ENCODE peak calls at places on chromosomes 11 and 22, in five cellular contexts. One of them, this sample, is unnamed.

GRCh38 chr22:19766235-19766505 is 5.6 kb downstream of the TBX1 start:
- DNase-seq in GM12892: no peak
- DNase-seq in transverse colon: no peak
- DNase-seq in breast epithelium: no peak
- DNase-seq in stomach: no peak
- DNase-seq in this sample: no peak

GRCh38 chr11:80285076-80285790 is 844.4 kb upstream of the TENM4 start:
- DNase-seq in GM12892: no peak
- DNase-seq in transverse colon: no peak
- DNase-seq in breast epithelium: no peak
- DNase-seq in stomach: no peak
- DNase-seq in this sample: no peak

GRCh38 chr22:33126881-33127280 is 68.7 kb upstream of the SYN3 start:
- DNase-seq in GM12892: no peak
- DNase-seq in transverse colon: no peak
- DNase-seq in breast epithelium: no peak
- DNase-seq in stomach: no peak
- DNase-seq in this sample: no peak

GRCh38 chr11:133228406-133229330 is 303.6 kb downstream of the OPCML start:
- DNase-seq in GM12892: no peak
- DNase-seq in transverse colon: peak; percentile 20
- DNase-seq in breast epithelium: no peak
- DNase-seq in stomach: peak; percentile 29
- DNase-seq in this sample: no peak

GRCh38 chr22:25582946-25583345 is 18.5 kb downstream of the GRK3 start:
- DNase-seq in GM12892: no peak
- DNase-seq in transverse colon: no peak
- DNase-seq in breast epithelium: no peak
- DNase-seq in stomach: no peak
- DNase-seq in this sample: no peak

GRCh38 chr11:62689421-62690183 is at the start of gene LRRN4CL:
- DNase-seq in GM12892: no peak
- DNase-seq in transverse colon: peak; percentile 67
- DNase-seq in breast epithelium: no peak
- DNase-seq in stomach: peak; percentile 36
- DNase-seq in this sample: no peak

GRCh38 chr11:13338437-13339069 is 61.0 kb downstream of the BMAL1 start:
- DNase-seq in GM12892: no peak
- DNase-seq in transverse colon: no peak
- DNase-seq in breast epithelium: no peak
- DNase-seq in stomach: no peak
- DNase-seq in this sample: no peak

GRCh38 chr11:135061166-135061565 is 649.1 kb upstream of the B3GAT1 start:
- DNase-seq in GM12892: no peak
- DNase-seq in transverse colon: no peak
- DNase-seq in breast epithelium: no peak
- DNase-seq in stomach: no peak
- DNase-seq in this sample: no peak

GRCh38 chr11:70019576-70020011 is 58.5 kb upstream of the ANO1 start:
- DNase-seq in GM12892: no peak
- DNase-seq in transverse colon: no peak
- DNase-seq in breast epithelium: no peak
- DNase-seq in stomach: no peak
- DNase-seq in this sample: peak; percentile 25

GRCh38 chr11:67572747-67573419 is 10.7 kb upstream of the GSTP1 start:
- DNase-seq in GM12892: no peak
- DNase-seq in transverse colon: peak; percentile 68
- DNase-seq in breast epithelium: peak; percentile 59
- DNase-seq in stomach: peak; percentile 79
- DNase-seq in this sample: peak; percentile 78

GRCh38 chr11:91997178-91997577 is 227.4 kb upstream of the FAT3 start:
- DNase-seq in GM12892: no peak
- DNase-seq in transverse colon: no peak
- DNase-seq in breast epithelium: no peak
- DNase-seq in stomach: no peak
- DNase-seq in this sample: no peak

GRCh38 chr22:30863161-30863833 is 105.3 kb downstream of the MORC2 start:
- DNase-seq in GM12892: peak; percentile 4
- DNase-seq in transverse colon: no peak
- DNase-seq in breast epithelium: peak; percentile 45
- DNase-seq in stomach: peak; percentile 24
- DNase-seq in this sample: peak; percentile 25

GRCh38 chr22:42397332-42398246 is 34.6 kb downstream of the NFAM1 start:
- DNase-seq in GM12892: no peak
- DNase-seq in transverse colon: peak; percentile 35
- DNase-seq in breast epithelium: no peak
- DNase-seq in stomach: no peak
- DNase-seq in this sample: peak; percentile 87

GRCh38 chr11:124718801-124719200 is 20.9 kb upstream of the NRGN start:
- DNase-seq in GM12892: no peak
- DNase-seq in transverse colon: no peak
- DNase-seq in breast epithelium: no peak
- DNase-seq in stomach: no peak
- DNase-seq in this sample: no peak

GRCh38 chr22:22884888-22885840 is 2.5 kb upstream of the IGLL5 start:
- DNase-seq in GM12892: peak; percentile 77
- DNase-seq in transverse colon: peak; percentile 77
- DNase-seq in breast epithelium: no peak
- DNase-seq in stomach: no peak
- DNase-seq in this sample: peak; percentile 91

GRCh38 chr22:19509923-19510322 is 14.3 kb downstream of the CLDN5 start:
- DNase-seq in GM12892: no peak
- DNase-seq in transverse colon: no peak
- DNase-seq in breast epithelium: no peak
- DNase-seq in stomach: no peak
- DNase-seq in this sample: no peak

GRCh38 chr11:104609297-104609696 is 289.0 kb downstream of the CASP12 start:
- DNase-seq in GM12892: no peak
- DNase-seq in transverse colon: peak; percentile 9
- DNase-seq in breast epithelium: no peak
- DNase-seq in stomach: no peak
- DNase-seq in this sample: no peak

GRCh38 chr22:31136711-31137110 is 3.6 kb downstream of the PLA2G3 start:
- DNase-seq in GM12892: no peak
- DNase-seq in transverse colon: no peak
- DNase-seq in breast epithelium: no peak
- DNase-seq in stomach: no peak
- DNase-seq in this sample: peak; percentile 33

GRCh38 chr11:134170909-134171281 is 52.9 kb downstream of the NCAPD3 start:
- DNase-seq in GM12892: no peak
- DNase-seq in transverse colon: no peak
- DNase-seq in breast epithelium: no peak
- DNase-seq in stomach: no peak
- DNase-seq in this sample: no peak

GRCh38 chr11:85540181-85540580 is 87.0 kb downstream of the DLG2 start:
- DNase-seq in GM12892: no peak
- DNase-seq in transverse colon: no peak
- DNase-seq in breast epithelium: no peak
- DNase-seq in stomach: no peak
- DNase-seq in this sample: no peak

GRCh38 chr11:62104001-62104400 is 19.8 kb upstream of the INCENP start:
- DNase-seq in GM12892: no peak
- DNase-seq in transverse colon: no peak
- DNase-seq in breast epithelium: no peak
- DNase-seq in stomach: no peak
- DNase-seq in this sample: no peak

GRCh38 chr22:27258773-27259172 is 542.8 kb downstream of the MN1 start:
- DNase-seq in GM12892: no peak
- DNase-seq in transverse colon: no peak
- DNase-seq in breast epithelium: no peak
- DNase-seq in stomach: no peak
- DNase-seq in this sample: no peak

GRCh38 chr22:25672685-25673084 is 69.3 kb upstream of the MYO18B start:
- DNase-seq in GM12892: no peak
- DNase-seq in transverse colon: no peak
- DNase-seq in breast epithelium: no peak
- DNase-seq in stomach: no peak
- DNase-seq in this sample: no peak

GRCh38 chr22:43411981-43412807 is at the start of gene MPPED1:
- DNase-seq in GM12892: no peak
- DNase-seq in transverse colon: no peak
- DNase-seq in breast epithelium: no peak
- DNase-seq in stomach: no peak
- DNase-seq in this sample: no peak
- TF ChIP-seq POLR2AphosphoS5 in GM12892: no peak
- TF ChIP-seq POLR2AphosphoS5 in transverse colon: no peak
- TF ChIP-seq POLR2AphosphoS5 in breast epithelium: no peak
- TF ChIP-seq POLR2AphosphoS5 in stomach: no peak
- TF ChIP-seq POLR2AphosphoS5 in this sample: no peak

GRCh38 chr11:128048121-128048520 is 539.2 kb downstream of the ETS1 start:
- DNase-seq in GM12892: no peak
- DNase-seq in transverse colon: no peak
- DNase-seq in breast epithelium: no peak
- DNase-seq in stomach: no peak
- DNase-seq in this sample: no peak

GRCh38 chr11:128057786-128058395 is 529.5 kb downstream of the ETS1 start:
- DNase-seq in GM12892: no peak
- DNase-seq in transverse colon: no peak
- DNase-seq in breast epithelium: no peak
- DNase-seq in stomach: no peak
- DNase-seq in this sample: no peak

GRCh38 chr11:128055576-128056217 is 531.7 kb downstream of the ETS1 start:
- DNase-seq in GM12892: no peak
- DNase-seq in transverse colon: no peak
- DNase-seq in breast epithelium: no peak
- DNase-seq in stomach: no peak
- DNase-seq in this sample: no peak

GRCh38 chr11:128054323-128054910 is 532.9 kb downstream of the ETS1 start:
- DNase-seq in GM12892: no peak
- DNase-seq in transverse colon: no peak
- DNase-seq in breast epithelium: no peak
- DNase-seq in stomach: no peak
- DNase-seq in this sample: no peak

GRCh38 chr11:128052912-128053641 is 534.3 kb downstream of the ETS1 start:
- DNase-seq in GM12892: no peak
- DNase-seq in transverse colon: no peak
- DNase-seq in breast epithelium: no peak
- DNase-seq in stomach: no peak
- DNase-seq in this sample: no peak
- TF ChIP-seq POLR2AphosphoS5 in GM12892: no peak
- TF ChIP-seq POLR2AphosphoS5 in transverse colon: no peak
- TF ChIP-seq POLR2AphosphoS5 in breast epithelium: no peak
- TF ChIP-seq POLR2AphosphoS5 in stomach: no peak
- TF ChIP-seq POLR2AphosphoS5 in this sample: no peak

GRCh38 chr11:118277312-118277711 is 13.2 kb upstream of the MPZL2 start:
- DNase-seq in GM12892: no peak
- DNase-seq in transverse colon: no peak
- DNase-seq in breast epithelium: no peak
- DNase-seq in stomach: peak; percentile 41
- DNase-seq in this sample: no peak
- TF ChIP-seq POLR2AphosphoS5 in GM12892: no peak
- TF ChIP-seq POLR2AphosphoS5 in transverse colon: no peak
- TF ChIP-seq POLR2AphosphoS5 in breast epithelium: no peak
- TF ChIP-seq POLR2AphosphoS5 in stomach: peak; percentile 60
- TF ChIP-seq POLR2AphosphoS5 in this sample: no peak

GRCh38 chr11:75642402-75643113 is 26.3 kb downstream of the MAP6 start:
- DNase-seq in GM12892: no peak
- DNase-seq in transverse colon: no peak
- DNase-seq in breast epithelium: no peak
- DNase-seq in stomach: no peak
- DNase-seq in this sample: no peak
- TF ChIP-seq POLR2AphosphoS5 in GM12892: no peak
- TF ChIP-seq POLR2AphosphoS5 in transverse colon: no peak
- TF ChIP-seq POLR2AphosphoS5 in breast epithelium: no peak
- TF ChIP-seq POLR2AphosphoS5 in stomach: no peak
- TF ChIP-seq POLR2AphosphoS5 in this sample: no peak

GRCh38 chr11:33920838-33921613 is 29.1 kb upstream of the LMO2 start:
- DNase-seq in GM12892: peak; percentile 45
- DNase-seq in transverse colon: no peak
- DNase-seq in breast epithelium: no peak
- DNase-seq in stomach: no peak
- DNase-seq in this sample: no peak
- TF ChIP-seq POLR2AphosphoS5 in GM12892: no peak
- TF ChIP-seq POLR2AphosphoS5 in transverse colon: no peak
- TF ChIP-seq POLR2AphosphoS5 in breast epithelium: no peak
- TF ChIP-seq POLR2AphosphoS5 in stomach: no peak
- TF ChIP-seq POLR2AphosphoS5 in this sample: no peak

GRCh38 chr11:114259124-114259526 is 37.1 kb upstream of the NNMT start:
- DNase-seq in GM12892: no peak
- DNase-seq in transverse colon: no peak
- DNase-seq in breast epithelium: no peak
- DNase-seq in stomach: no peak
- DNase-seq in this sample: no peak
- TF ChIP-seq POLR2AphosphoS5 in GM12892: no peak
- TF ChIP-seq POLR2AphosphoS5 in transverse colon: no peak
- TF ChIP-seq POLR2AphosphoS5 in breast epithelium: peak; percentile 16
- TF ChIP-seq POLR2AphosphoS5 in stomach: no peak
- TF ChIP-seq POLR2AphosphoS5 in this sample: no peak

GRCh38 chr11:2825261-2825885 is 60.2 kb downstream of the CDKN1C start:
- DNase-seq in GM12892: no peak
- DNase-seq in transverse colon: peak; percentile 76
- DNase-seq in breast epithelium: peak; percentile 78
- DNase-seq in stomach: peak; percentile 56
- DNase-seq in this sample: no peak
- TF ChIP-seq POLR2AphosphoS5 in GM12892: no peak
- TF ChIP-seq POLR2AphosphoS5 in transverse colon: peak; percentile 41
- TF ChIP-seq POLR2AphosphoS5 in breast epithelium: no peak
- TF ChIP-seq POLR2AphosphoS5 in stomach: no peak
- TF ChIP-seq POLR2AphosphoS5 in this sample: peak; percentile 7

DNA sequence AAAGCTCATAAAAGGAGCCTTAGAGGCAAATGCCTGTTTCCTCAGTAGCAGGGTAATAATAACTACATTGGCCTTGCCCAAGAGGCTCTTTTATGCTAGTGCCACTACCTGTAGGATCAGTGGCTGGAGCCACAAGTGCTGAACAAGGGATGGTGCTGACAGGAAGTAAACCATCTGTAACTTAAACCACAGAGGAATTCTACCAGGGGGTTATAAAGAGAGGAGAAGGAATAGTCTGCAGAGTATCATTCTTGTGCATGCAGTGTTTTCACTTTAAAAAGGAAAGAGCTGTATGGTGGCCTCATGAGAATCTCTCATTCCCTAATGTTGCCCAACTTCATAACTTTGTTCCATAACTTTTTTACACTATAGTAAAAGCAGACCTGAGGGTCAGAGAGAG is 168.1 kb downstream of the DBX1 start:
- DNase-seq in GM12892: no peak
- DNase-seq in transverse colon: no peak
- DNase-seq in breast epithelium: no peak
- DNase-seq in stomach: no peak
- DNase-seq in this sample: no peak
- TF ChIP-seq POLR2AphosphoS5 in GM12892: no peak
- TF ChIP-seq POLR2AphosphoS5 in transverse colon: no peak
- TF ChIP-seq POLR2AphosphoS5 in breast epithelium: no peak
- TF ChIP-seq POLR2AphosphoS5 in stomach: no peak
- TF ChIP-seq POLR2AphosphoS5 in this sample: no peak